ENCODE peak calls at places on chromosomes 4 and X, in nine cellular contexts. Y, M, C, D, X, J, H, N and G are unnamed samples.

GRCh38 chrX:47283015-47283771 is 50.4 kb downstream of the USP11 start:
- DNase-seq in Y (no peak), M (peak), C (no peak), D (peak), X (no peak), J (peak), H (no peak), N (no peak), G (no peak)

GRCh38 chr4:100609810-100610209 is 92.0 kb upstream of the EMCN start:
- DNase-seq in Y (no peak), M (no peak), C (no peak), D (no peak), X (no peak), J (no peak), H (no peak), N (no peak), G (no peak)

GRCh38 chrX:114717921-114718320 is 134.0 kb downstream of the HTR2C start:
- DNase-seq in Y (peak), M (peak), C (no peak), D (no peak), X (no peak), J (peak), H (no peak), N (no peak), G (no peak)

GRCh38 chrX:12223650-12224049 is 85.4 kb downstream of the FRMPD4 start:
- DNase-seq in Y (no peak), M (no peak), C (no peak), D (no peak), X (peak), J (no peak), H (no peak), N (no peak), G (no peak)

GRCh38 chr4:125750827-125751466 is 436.2 kb downstream of the FAT4 start:
- DNase-seq in Y (no peak), M (no peak), C (no peak), D (no peak), X (no peak), J (no peak), H (no peak), N (no peak), G (no peak)

GRCh38 chrX:150038977-150039599 is 100.8 kb upstream of the EOLA2 start:
- DNase-seq in Y (no peak), M (no peak), C (no peak), D (no peak), X (no peak), J (no peak), H (no peak), N (no peak), G (no peak)

GRCh38 chr4:54840992-54841768 is 183.4 kb downstream of the KIT start:
- DNase-seq in Y (no peak), M (no peak), C (no peak), D (no peak), X (peak), J (no peak), H (no peak), N (no peak), G (no peak)

GRCh38 chrX:1767026-1767425 is 152.2 kb downstream of the ASMT start:
- DNase-seq in Y (no peak), M (peak), C (no peak), D (no peak), X (no peak), J (peak), H (no peak), N (no peak), G (no peak)

GRCh38 chr4:154720618-154721267 is 23.1 kb upstream of the LRAT start:
- DNase-seq in Y (no peak), M (no peak), C (no peak), D (no peak), X (no peak), J (no peak), H (no peak), N (no peak), G (no peak)

GRCh38 chrX:70755850-70756249 is 152.7 kb downstream of the TEX11 start:
- DNase-seq in Y (no peak), M (no peak), C (no peak), D (no peak), X (no peak), J (no peak), H (no peak), N (peak), G (no peak)

GRCh38 chrX:31608651-31609050 is 536.8 kb upstream of the FTHL17 start:
- DNase-seq in Y (no peak), M (no peak), C (no peak), D (no peak), X (no peak), J (no peak), H (no peak), N (no peak), G (no peak)

GRCh38 chr4:170743633-170744032 is 653.9 kb upstream of the AADAT start:
- DNase-seq in Y (peak), M (no peak), C (no peak), D (no peak), X (no peak), J (no peak), H (peak), N (no peak), G (no peak)

GRCh38 chr4:163048447-163048846 is 118.2 kb downstream of the NAF1 start:
- DNase-seq in Y (no peak), M (peak), C (peak), D (no peak), X (peak), J (no peak), H (no peak), N (no peak), G (no peak)

GRCh38 chrX:46165411-46165810 is 379.8 kb downstream of the ZNF674 start:
- DNase-seq in Y (no peak), M (no peak), C (no peak), D (no peak), X (peak), J (no peak), H (no peak), N (no peak), G (no peak)

GRCh38 chrX:7045238-7045955 is 102.1 kb upstream of the STS start:
- DNase-seq in Y (no peak), M (no peak), C (no peak), D (no peak), X (no peak), J (no peak), H (no peak), N (no peak), G (no peak)

GRCh38 chrX:40243699-40244098 is 145.9 kb upstream of the BCOR start:
- DNase-seq in Y (no peak), M (peak), C (no peak), D (no peak), X (no peak), J (peak), H (no peak), N (no peak), G (no peak)

GRCh38 chrX:31038585-31039326 is 33.1 kb downstream of the FTHL17 start:
- DNase-seq in Y (no peak), M (peak), C (peak), D (no peak), X (peak), J (peak), H (no peak), N (no peak), G (no peak)

GRCh38 chrX:133250184-133251080 is 32.3 kb upstream of the TFDP3 start:
- DNase-seq in Y (no peak), M (no peak), C (no peak), D (no peak), X (no peak), J (no peak), H (no peak), N (no peak), G (no peak)

GRCh38 chr4:3786196-3786869 is 20.1 kb downstream of the ADRA2C start:
- DNase-seq in Y (no peak), M (no peak), C (no peak), D (no peak), X (no peak), J (no peak), H (peak), N (no peak), G (no peak)

GRCh38 chr4:119040711-119041185 is 94.9 kb upstream of the MYOZ2 start:
- DNase-seq in Y (no peak), M (no peak), C (no peak), D (no peak), X (no peak), J (no peak), H (no peak), N (no peak), G (no peak)

GRCh38 chrX:11724122-11725017 is 33.7 kb upstream of the MSL3 start:
- DNase-seq in Y (no peak), M (peak), C (no peak), D (no peak), X (peak), J (no peak), H (no peak), N (no peak), G (no peak)

GRCh38 chr4:2487632-2488031 is 18.7 kb downstream of the RNF4 start:
- DNase-seq in Y (no peak), M (no peak), C (no peak), D (no peak), X (no peak), J (no peak), H (no peak), N (no peak), G (no peak)

GRCh38 chr4:823093-823760 is 2.7 kb downstream of the CPLX1 start:
- DNase-seq in Y (no peak), M (no peak), C (no peak), D (no peak), X (no peak), J (no peak), H (peak), N (no peak), G (no peak)

GRCh38 chr4:53635697-53636483 is 44.6 kb upstream of the LNX1 start:
- DNase-seq in Y (no peak), M (no peak), C (no peak), D (no peak), X (no peak), J (no peak), H (no peak), N (no peak), G (no peak)

GRCh38 chr4:105708376-105709080 is at the start of the genes GSTCD and INTS12:
- DNase-seq in Y (peak), M (peak), C (peak), D (peak), X (peak), J (peak), H (peak), N (peak), G (peak)

GRCh38 chr4:82957045-82957444 is 53.6 kb downstream of the LIN54 start:
- DNase-seq in Y (no peak), M (no peak), C (no peak), D (no peak), X (no peak), J (no peak), H (no peak), N (no peak), G (no peak)
- TF ChIP-seq CTCF in Y (no peak), M (no peak), C (no peak), D (no peak), X (no peak), J (no peak), H (no peak), N (no peak), G (no peak)

DNA sequence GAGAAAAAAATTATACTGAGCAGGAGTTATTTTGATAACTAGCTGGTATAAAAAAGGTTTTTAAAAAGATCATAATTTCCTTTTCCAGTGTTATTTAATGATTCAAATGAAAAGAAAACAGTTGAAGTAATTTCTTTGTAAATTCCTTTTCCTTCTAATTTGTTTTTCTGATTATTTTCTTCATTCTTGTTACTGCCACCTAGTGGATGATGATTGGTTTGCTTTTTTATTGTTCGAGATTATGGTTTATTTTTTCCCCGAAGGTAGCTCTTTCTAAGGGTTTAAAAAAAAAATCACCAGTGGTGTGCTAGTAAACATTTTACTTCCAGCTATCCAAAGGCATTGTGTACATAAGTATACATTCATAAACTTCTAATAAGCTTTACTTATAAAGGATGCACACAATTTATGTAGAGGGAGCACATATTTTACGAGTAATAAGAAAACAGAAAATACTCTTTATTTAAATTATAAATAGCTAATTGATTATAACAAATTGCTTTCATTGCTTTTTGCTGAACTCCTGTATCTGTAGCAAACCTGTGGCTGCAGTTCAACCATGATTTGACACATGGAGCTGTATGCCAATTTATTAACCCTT is 98.0 kb upstream of the ANK2 start:
- DNase-seq in Y (no peak), M (no peak), C (no peak), D (no peak), X (no peak), J (no peak), H (no peak), N (no peak), G (no peak)
- TF ChIP-seq CTCF in Y (peak), M (peak), C (peak), D (no peak), X (peak), J (peak), H (peak), N (peak), G (peak)

DNA sequence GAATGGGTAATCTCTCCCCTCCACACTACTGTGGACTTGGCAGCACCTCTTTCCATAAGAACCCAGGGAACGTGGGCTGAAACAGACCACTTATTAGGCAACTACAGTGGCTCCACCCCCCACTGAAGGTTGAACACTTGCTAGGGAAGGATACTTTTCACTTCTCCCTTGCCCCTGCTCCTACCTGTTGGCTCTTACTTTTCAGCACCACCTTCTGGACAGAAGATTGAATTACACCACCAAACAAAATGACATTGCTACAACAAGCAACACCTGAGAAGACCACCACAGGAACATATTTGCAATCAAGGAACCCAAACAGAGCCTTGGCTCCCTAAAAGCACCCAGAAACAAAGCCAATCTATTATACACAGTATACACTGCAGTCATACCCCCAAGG is 132.1 kb upstream of the CXCL13 start:
- DNase-seq in Y (no peak), M (no peak), C (no peak), D (no peak), X (no peak), J (no peak), H (no peak), N (no peak), G (no peak)
- TF ChIP-seq CTCF in Y (peak), M (peak), C (peak), D (no peak), X (no peak), J (peak), H (no peak), N (peak), G (peak)

GRCh38 chr4:108345862-108346530 is 177.3 kb upstream of the LEF1 start:
- DNase-seq in Y (no peak), M (no peak), C (no peak), D (no peak), X (no peak), J (no peak), H (no peak), N (no peak), G (no peak)

GRCh38 chr4:108337923-108338322 is 169.2 kb upstream of the LEF1 start:
- DNase-seq in Y (no peak), M (no peak), C (no peak), D (no peak), X (no peak), J (no peak), H (no peak), N (no peak), G (no peak)

DNA sequence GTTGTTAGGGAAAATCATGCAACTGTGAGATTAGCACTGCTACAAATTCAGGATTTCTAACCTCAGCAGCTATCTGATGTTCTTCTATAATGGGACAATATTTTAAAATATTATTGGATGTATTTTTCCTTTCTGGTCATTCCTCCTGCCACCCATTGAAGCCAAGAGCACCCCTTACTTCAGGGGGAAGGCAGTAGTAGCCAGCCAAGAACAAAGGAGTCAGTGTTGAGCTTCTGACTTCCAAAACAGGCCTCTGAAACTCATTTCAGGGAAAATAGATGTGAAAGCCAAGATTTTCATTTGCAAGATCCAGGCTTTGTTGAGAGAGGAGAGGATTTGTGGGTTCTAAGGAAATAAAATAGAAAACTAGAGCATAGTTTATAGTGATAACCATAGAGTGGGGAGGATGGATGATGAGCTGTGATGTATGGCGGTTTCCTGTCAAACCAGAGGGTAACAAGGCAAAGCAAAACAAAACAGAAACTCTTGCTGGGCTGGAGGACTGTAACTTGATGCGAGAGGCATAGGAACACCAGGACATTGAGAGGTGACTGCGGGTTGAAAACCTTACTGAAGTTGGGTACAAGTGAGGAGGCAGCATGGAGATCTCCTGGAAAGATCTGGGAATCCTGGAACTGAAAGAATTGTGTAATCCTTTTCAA is 173.7 kb upstream of the LEF1 start:
- DNase-seq in Y (no peak), M (no peak), C (no peak), D (no peak), X (no peak), J (no peak), H (no peak), N (no peak), G (no peak)
- TF ChIP-seq CTCF in Y (no peak), M (no peak), C (no peak), D (no peak), X (no peak), J (no peak), H (no peak), N (no peak), G (no peak)